ENCODE peak calls at places on chromosomes 5 and 9, in four cellular contexts. H is progenitor cell of endocrine pancreas, W is HepG2, D is B cell. Y is an unnamed sample.

GRCh38 chr5:173334808-173335207 is 6.6 kb upstream of the STC2 start:
- DNase-seq in W (no peak), H (no peak), D (no peak), Y (no peak)

GRCh38 chr9:98775831-98776441 is 20.4 kb downstream of the ANKS6 start:
- DNase-seq in D (peak; percentile 65), H (peak; percentile 33), W (peak; percentile 67), Y (peak; percentile 34)

GRCh38 chr5:117131048-117131679 is 556.5 kb upstream of the SEMA6A start:
- DNase-seq in H (no peak), W (no peak), D (no peak), Y (peak; percentile 45)

GRCh38 chr9:132887181-132888120 is 8.8 kb downstream of the SPACA9 start:
- DNase-seq in H (no peak), W (no peak), D (no peak), Y (no peak)

GRCh38 chr5:134437340-134438267 is 25.9 kb upstream of the CDKN2AIPNL start:
- DNase-seq in H (no peak), W (no peak), D (no peak), Y (no peak)

GRCh38 chr5:8058626-8059180 is 189.8 kb downstream of the MTRR start:
- DNase-seq in W (no peak), D (no peak), H (no peak), Y (no peak)

GRCh38 chr9:93568169-93568568 is 8.2 kb upstream of the PHF2 start:
- DNase-seq in W (no peak), H (no peak), D (no peak), Y (no peak)

GRCh38 chr9:96646081-96646991 is 8.8 kb downstream of the PRXL2C start:
- DNase-seq in W (no peak), D (no peak), H (no peak), Y (no peak)

GRCh38 chr5:126513302-126513701 is 81.7 kb downstream of the ALDH7A1 start:
- DNase-seq in W (no peak), H (no peak), D (no peak), Y (no peak)

GRCh38 chr9:74645007-74645639 is 148.0 kb downstream of the RORB start:
- DNase-seq in D (peak; percentile 35), H (no peak), W (peak; percentile 18), Y (no peak)

GRCh38 chr5:141560725-141561483 is 57.9 kb downstream of the DIAPH1 start:
- DNase-seq in H (peak; percentile 51), D (no peak), W (peak; percentile 10), Y (no peak)

GRCh38 chr5:176823869-176824412 is 13.6 kb downstream of the UNC5A start:
- DNase-seq in H (no peak), D (no peak), W (no peak), Y (no peak)

GRCh38 chr9:135714242-135715055 is 12.5 kb downstream of the KCNT1 start:
- DNase-seq in W (no peak), H (peak; percentile 64), D (no peak), Y (no peak)

GRCh38 chr5:10077721-10078551 is 171.8 kb downstream of the ATPSCKMT start:
- DNase-seq in W (no peak), D (no peak), H (no peak), Y (no peak)

GRCh38 chr9:306907-307306 is 92.2 kb downstream of the DOCK8 start:
- DNase-seq in D (peak; percentile 46), H (no peak), W (peak; percentile 13), Y (no peak)

GRCh38 chr9:70438341-70438924 is 24.0 kb upstream of the KLF9 start:
- DNase-seq in D (no peak), W (peak; percentile 24), H (no peak), Y (no peak)

GRCh38 chr5:16884595-16884994 is 51.5 kb downstream of the MYO10 start:
- DNase-seq in D (no peak), W (no peak), H (no peak), Y (no peak)

GRCh38 chr5:27472000-27472763 is 433.8 kb upstream of the CDH9 start:
- DNase-seq in W (peak; percentile 98), H (peak; percentile 61), D (no peak), Y (peak; percentile 38)

GRCh38 chr9:111069233-111069632 is 31.0 kb upstream of the LPAR1 start:
- DNase-seq in W (no peak), D (no peak), H (no peak), Y (no peak)

GRCh38 chr5:84688566-84688965 is 303.9 kb upstream of the EDIL3 start:
- DNase-seq in D (no peak), H (no peak), W (no peak), Y (no peak)

GRCh38 chr5:139904566-139905400 is 109.2 kb downstream of the PSD2 start:
- DNase-seq in H (peak; percentile 18), W (no peak), D (no peak), Y (no peak)

GRCh38 chr9:113475992-113476391 is 12.5 kb downstream of the RGS3 start:
- DNase-seq in W (no peak), H (no peak), D (no peak), Y (no peak)

GRCh38 chr5:162163663-162164062 is 96.1 kb downstream of the GABRG2 start:
- DNase-seq in W (no peak), H (no peak), D (no peak), Y (no peak)

GRCh38 chr5:41156739-41157138 is 56.6 kb downstream of the C6 start:
- DNase-seq in D (no peak), W (no peak), H (no peak), Y (no peak)

GRCh38 chr9:36317766-36318165 is 59.5 kb upstream of the GNE start:
- DNase-seq in D (no peak), W (peak; percentile 70), H (no peak), Y (no peak)

GRCh38 chr5:58133631-58134296 is 326.1 kb downstream of the PLK2 start:
- DNase-seq in D (no peak), H (no peak), W (no peak), Y (no peak)

GRCh38 chr9:135065151-135065550 is 22.3 kb upstream of the OLFM1 start:
- DNase-seq in H (no peak), W (no peak), D (no peak), Y (no peak)

GRCh38 chr9:18115131-18115530 is 358.8 kb upstream of the ADAMTSL1 start:
- DNase-seq in D (no peak), W (no peak), H (no peak), Y (no peak)

GRCh38 chr5:136636001-136636400 is 270.7 kb upstream of the TRPC7 start:
- DNase-seq in H (no peak), D (no peak), W (no peak), Y (no peak)

GRCh38 chr5:136642976-136643375 is 277.6 kb upstream of the TRPC7 start:
- DNase-seq in W (no peak), H (no peak), D (no peak), Y (no peak)

GRCh38 chr5:136639616-136640015 is 274.3 kb upstream of the TRPC7 start:
- DNase-seq in W (no peak), D (no peak), H (no peak), Y (no peak)

DNA sequence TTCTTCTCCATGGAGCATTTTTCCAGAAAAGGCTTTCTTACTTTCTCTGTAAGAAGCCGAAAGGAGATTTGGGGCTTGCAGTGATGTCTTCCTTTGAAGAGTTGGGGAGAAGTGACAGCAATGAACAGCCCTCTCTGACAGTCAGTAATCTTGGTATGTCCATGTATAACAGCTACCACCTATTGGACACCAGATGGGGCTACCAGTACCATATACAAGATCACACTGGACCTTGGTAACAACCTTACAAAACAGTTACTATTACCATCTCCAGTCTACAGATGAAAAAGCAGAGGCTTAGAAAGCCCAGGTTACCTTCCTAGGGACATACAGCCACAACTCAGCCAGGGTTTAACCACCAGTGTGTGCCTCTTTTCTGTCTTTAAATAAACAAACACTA is 272.7 kb upstream of the TRPC7 start:
- DNase-seq in H (no peak), W (no peak), D (no peak), Y (no peak)
- TF ChIP-seq CTCF in H (no peak), W (no peak), D (no peak), Y (no peak)

DNA sequence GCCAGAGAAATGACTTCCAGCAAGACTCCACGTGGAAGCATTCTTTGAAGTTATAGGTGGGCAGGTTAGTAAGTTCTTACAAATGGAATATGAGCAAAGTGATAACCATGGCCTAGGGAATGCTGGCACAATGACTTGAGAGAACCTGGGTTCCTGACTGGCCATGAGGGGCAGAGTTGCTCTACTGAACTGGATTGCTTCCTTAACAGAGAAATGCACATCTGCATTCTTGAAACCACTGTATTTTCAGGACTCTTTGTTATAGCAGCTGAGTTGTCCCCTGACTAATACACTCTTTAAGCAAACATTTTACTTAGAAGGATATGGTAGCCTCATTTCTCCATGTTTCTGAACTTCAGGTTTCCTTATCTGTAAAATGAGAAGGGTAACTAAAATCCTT is 108.3 kb upstream of the GNA14 start:
- DNase-seq in H (no peak), W (peak; percentile 13), D (no peak), Y (no peak)
- TF ChIP-seq CTCF in H (no peak), W (peak; percentile 25), D (no peak), Y (peak; percentile 54)

DNA sequence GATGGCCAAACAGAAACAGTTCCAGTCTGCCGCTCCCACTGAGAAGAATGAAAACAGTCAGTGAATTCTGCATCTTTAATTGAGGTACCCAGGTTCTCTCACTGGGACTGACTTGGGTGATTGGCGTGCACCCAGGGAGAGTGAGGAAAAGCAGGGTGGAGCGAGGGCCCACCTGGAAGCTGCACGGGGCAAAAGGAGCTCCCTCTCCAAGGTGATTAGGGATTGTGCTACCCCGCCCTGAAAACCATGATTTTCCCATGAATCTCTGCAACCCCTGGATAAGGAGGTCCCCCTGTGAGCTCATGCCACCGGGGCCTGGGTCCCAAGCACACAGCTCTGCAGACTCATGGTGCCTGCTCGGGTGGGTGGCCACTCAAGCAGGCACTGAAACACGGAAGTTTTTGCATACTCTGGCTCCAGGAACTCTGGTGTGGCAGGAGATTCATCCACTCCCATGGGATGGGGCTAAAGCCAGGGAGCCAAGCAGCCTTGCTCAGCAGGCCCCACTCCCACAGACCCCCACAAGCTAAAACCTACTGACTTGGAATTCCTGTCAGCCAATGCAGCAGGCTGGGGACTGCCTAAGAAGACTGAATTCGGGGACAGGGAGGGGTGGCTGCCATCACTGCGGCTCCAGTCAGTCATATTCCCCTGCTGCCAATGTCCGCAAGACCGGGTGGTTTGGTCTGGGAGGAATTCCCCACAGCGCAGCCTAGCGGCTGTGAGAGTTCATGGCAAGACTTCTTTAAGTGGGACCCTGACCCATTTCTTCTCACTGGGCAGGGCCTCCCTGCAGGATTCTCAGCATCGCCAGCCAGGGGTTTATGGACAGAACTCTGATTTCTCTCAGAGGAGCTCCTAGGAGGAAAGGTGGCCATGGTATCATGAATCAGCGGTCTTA is 652.2 kb upstream of the RGMB start:
- DNase-seq in W (peak; percentile 4), D (no peak), H (no peak), Y (no peak)
- TF ChIP-seq CTCF in W (peak; percentile 30), D (no peak), H (no peak), Y (no peak)

GRCh38 chr5:132737982-132738770 is 830 bp upstream of the KIF3A start:
- DNase-seq in W (no peak), D (no peak), H (no peak), Y (no peak)
- TF ChIP-seq CTCF in W (no peak), D (no peak), H (no peak), Y (no peak)

DNA sequence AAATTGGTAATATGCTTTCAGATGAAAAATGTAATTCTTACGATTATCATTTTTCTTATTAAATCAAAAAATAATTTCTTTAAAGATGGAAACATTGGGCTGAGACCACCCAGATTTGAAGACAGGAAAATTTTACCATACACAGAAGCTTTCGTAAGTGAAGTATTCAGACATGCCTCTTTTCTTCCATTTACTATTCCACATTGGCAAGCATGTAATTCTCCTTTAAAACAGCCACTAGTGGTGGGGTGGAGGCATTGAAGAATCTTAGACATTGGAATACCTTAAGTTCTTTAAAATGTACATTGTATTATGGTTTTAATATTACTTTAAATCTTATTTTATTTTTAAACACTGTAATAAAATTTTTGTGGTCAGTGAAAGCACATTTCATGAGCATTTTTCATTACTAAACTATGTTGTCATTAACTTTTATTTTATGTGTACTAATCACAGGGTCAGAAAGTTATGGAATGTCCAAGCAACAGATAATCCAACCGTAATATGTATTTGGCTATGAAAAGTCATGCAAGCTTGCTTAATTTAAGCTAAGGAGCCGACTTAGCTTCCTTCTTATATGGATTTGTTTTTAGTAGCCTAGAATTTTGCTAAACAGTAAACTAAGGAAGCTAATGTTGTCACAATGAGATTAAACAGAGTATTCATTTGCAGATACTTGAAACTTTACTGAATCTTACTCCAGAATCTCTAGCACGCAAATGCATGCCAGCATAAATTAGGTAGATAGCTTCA is 97.4 kb upstream of the ALDH1A1 start:
- DNase-seq in W (no peak), D (no peak), H (no peak), Y (no peak)
- TF ChIP-seq CTCF in W (no peak), D (no peak), H (peak; percentile 46), Y (no peak)

Y was measured in GM12864.